ENCODE peak calls at places on chromosomes 13 and 19, in four cellular contexts. L, P, N and H are unnamed samples.

GRCh38 chr19:5694167-5694951 is 4.3 kb downstream of the RPL36 start:
- DNase-seq in N (no peak), L (no peak), P (no peak), H (peak)

GRCh38 chr13:33114146-33114545 is 97.9 kb downstream of the KL start:
- DNase-seq in L (no peak), N (no peak), P (no peak), H (no peak)

GRCh38 chr13:21326155-21327030 is 132.7 kb downstream of the ZDHHC20 start:
- DNase-seq in N (no peak), L (peak), P (peak), H (peak)

GRCh38 chr13:39411501-39411900 is 191.5 kb downstream of the LHFPL6 start:
- DNase-seq in L (no peak), N (no peak), P (no peak), H (no peak)

GRCh38 chr19:44905437-44906160 is at the start of gene APOE:
- DNase-seq in P (peak), L (no peak), N (peak), H (peak)

GRCh38 chr13:111789420-111789819 is 277.5 kb upstream of the SOX1 start:
- DNase-seq in N (no peak), L (no peak), P (no peak), H (no peak)

GRCh38 chr13:43428545-43429287 is 358.1 kb downstream of the ENOX1 start:
- DNase-seq in L (peak), P (no peak), N (no peak), H (no peak)

GRCh38 chr19:35856546-35857149 is at the start of gene KIRREL2:
- DNase-seq in L (no peak), N (no peak), P (no peak), H (no peak)

GRCh38 chr19:13834308-13834790 is 39.1 kb downstream of the ZSWIM4 start:
- DNase-seq in L (no peak), N (no peak), P (no peak), H (no peak)

GRCh38 chr13:65943024-65943423 is 1287.1 kb downstream of the PCDH9 start:
- DNase-seq in L (no peak), N (no peak), P (no peak), H (no peak)

GRCh38 chr13:113397606-113398425 is 33.9 kb upstream of the GRTP1 start:
- DNase-seq in P (no peak), N (no peak), L (no peak), H (peak)

GRCh38 chr13:58202099-58202498 is 570.6 kb downstream of the PCDH17 start:
- DNase-seq in N (no peak), P (no peak), L (no peak), H (no peak)

GRCh38 chr13:51838235-51838846 is 6.6 kb downstream of the TMEM272 start:
- DNase-seq in P (no peak), N (no peak), L (no peak), H (no peak)

GRCh38 chr13:33789067-33789606 is 28.8 kb upstream of the RFC3 start:
- DNase-seq in L (no peak), P (no peak), N (no peak), H (no peak)

GRCh38 chr19:12664406-12665280 is 1.9 kb downstream of the MAN2B1 start:
- DNase-seq in L (no peak), P (no peak), N (peak), H (no peak)

GRCh38 chr19:52638601-52639000 is 446 bp upstream of the ZNF83 start:
- DNase-seq in P (no peak), L (no peak), N (no peak), H (peak)

GRCh38 chr19:58181902-58182576 is 822 bp upstream of the ZNF274 start:
- DNase-seq in L (peak), P (no peak), N (peak), H (no peak)

GRCh38 chr19:28497137-28497536 is 715.8 kb downstream of the UQCRFS1 start:
- DNase-seq in L (no peak), N (no peak), P (no peak), H (no peak)

GRCh38 chr19:1465191-1466016 is 13.6 kb downstream of the C19orf25 start:
- DNase-seq in N (no peak), P (no peak), L (peak), H (no peak)

GRCh38 chr19:1466018-1466460 is 13.0 kb downstream of the C19orf25 start:
- DNase-seq in N (no peak), L (no peak), P (no peak), H (no peak)

GRCh38 chr19:1467512-1468273 is 11.3 kb downstream of the C19orf25 start:
- DNase-seq in N (no peak), L (no peak), P (no peak), H (peak)

GRCh38 chr19:1467228-1467511 is 11.8 kb downstream of the C19orf25 start:
- DNase-seq in L (no peak), N (no peak), P (no peak), H (no peak)

DNA sequence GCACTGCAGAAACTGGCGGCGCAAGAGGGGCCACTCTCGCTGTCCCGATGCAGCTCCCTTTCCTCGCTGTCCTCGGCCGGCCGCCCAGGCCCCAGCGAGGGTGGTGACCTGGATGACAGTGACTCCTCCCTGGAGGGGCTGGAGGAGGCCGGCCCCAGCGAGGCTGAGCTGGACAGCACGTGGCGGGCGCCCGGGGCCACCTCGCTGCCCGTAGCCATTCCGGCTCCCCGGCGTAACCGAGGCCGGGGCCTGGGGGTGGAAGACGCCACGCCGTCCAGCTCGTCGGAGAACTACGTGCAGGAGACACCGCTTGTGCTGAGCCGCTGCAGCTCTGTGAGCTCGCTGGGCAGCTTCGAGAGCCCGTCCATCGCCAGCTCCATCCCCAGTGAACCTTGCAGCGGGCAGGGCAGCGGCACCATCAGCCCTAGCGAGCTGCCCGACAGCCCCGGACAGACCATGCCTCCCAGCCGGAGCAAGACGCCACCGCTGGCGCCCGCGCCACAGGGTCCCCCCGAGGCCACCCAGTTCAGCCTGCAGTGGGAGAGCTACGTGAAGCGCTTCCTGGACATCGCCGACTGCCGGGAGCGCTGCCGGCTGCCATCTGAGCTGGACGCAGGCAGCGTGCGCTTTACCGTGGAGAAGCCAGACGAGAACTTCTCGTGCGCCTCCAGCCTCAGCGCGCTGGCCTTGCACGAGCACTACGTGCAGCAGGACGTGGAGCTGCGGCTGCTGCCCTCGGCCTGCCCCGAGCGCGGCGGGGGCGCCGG is 12.4 kb downstream of the C19orf25 start:
- DNase-seq in L (no peak), P (no peak), N (no peak), H (peak)
- H3K4me3 ChIP-seq in L (no peak), P (peak), N (no peak), H (no peak)

DNA sequence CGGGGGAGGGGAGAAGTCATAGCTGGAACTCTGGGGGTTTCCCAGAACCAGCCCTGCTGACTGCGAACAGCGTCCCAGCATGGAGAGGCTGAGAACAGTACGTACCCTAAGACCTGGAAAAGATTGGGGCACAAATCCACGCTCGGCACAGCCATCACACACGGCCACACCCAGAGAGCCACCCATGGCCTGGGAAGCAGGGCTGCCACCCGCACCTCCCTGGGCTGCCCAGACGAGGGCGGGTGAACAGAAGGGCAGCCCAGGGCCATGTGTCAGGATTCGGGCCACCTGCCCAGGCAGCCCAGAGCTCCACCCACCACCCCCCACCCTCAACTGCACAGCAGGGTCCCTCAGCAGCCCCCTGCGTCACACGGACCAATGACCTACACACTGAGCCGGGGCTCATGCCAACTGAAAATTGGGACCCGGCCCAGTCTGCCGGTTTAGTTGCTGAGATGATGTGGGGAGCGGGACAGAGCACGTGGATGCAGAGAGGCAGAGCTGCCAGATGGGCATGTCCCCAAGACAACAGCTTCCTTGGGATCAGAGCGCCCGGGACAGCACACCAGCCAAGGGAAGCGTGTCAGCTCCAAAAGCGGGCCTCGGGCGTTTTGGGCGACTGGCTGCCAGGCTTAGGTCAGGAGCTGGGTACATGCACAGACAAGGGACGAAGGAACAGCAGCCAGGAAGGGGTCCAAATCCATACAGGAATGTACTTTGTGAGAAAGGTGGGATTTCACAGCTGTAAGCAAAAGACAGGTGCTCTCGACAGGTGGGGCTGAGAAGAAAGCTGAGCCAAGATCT is 8.4 kb downstream of the UBXN6 start:
- DNase-seq in P (no peak), N (no peak), L (no peak), H (peak)
- TF ChIP-seq EP300 in P (no peak), N (no peak), L (no peak), H (no peak)

GRCh38 chr13:101792189-101792588 is 339.7 kb downstream of the ITGBL1 start:
- DNase-seq in N (no peak), L (no peak), P (no peak), H (no peak)
- TF ChIP-seq POLR2A in N (no peak), L (no peak), P (no peak), H (no peak)

GRCh38 chr19:2320057-2320456 is 8.3 kb downstream of the LSM7 start:
- DNase-seq in N (no peak), P (no peak), L (no peak), H (no peak)
- H3K4me3 ChIP-seq in N (no peak), P (no peak), L (no peak), H (no peak)

DNA sequence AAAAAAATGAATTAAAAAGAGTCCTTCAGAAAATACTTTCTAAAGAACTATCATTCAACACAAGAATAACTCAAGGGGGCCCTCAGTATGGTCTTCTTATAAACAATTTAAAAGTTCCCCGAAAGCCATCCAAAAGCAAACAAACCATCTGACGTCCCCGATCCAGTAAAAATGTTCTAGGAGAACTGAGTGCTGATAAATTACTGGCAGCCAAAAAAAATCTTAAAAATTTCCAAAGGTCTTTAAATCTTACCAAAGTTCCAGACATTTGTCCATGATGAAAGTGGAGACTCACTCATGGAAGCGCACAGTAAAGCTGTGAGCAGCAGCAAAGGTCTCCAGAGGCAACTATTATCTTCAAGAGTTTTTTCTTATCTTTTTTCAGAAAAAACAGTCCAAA is 85.6 kb downstream of the COL4A1 start:
- DNase-seq in L (no peak), P (no peak), N (no peak), H (no peak)
- TF ChIP-seq EP300 in L (no peak), P (no peak), N (no peak), H (no peak)